ENCODE peak calls at places on chromosome 17, in six cellular contexts. O is AG09309; U is germinal center; J is stimulated activated CD8-positive, alpha-beta memory T cell treated with anti-CD3 and anti-CD28 coated beads, Interleukin-7, amount 100 ng/mL, for 1 hour; E is EH; V is activated CD8-positive, alpha-beta memory T cell treated with anti-CD3 and anti-CD28 coated beads for 4 hours. Y is an unnamed sample.

GRCh38 chr17:9016941-9017552 is 4.3 kb upstream of the NTN1 start:
- DNase-seq in U (no peak), J (no peak), O (no peak), E (no peak), V (no peak), Y (no peak)

GRCh38 chr17:54426287-54426886 is 474.3 kb upstream of the TOM1L1 start:
- DNase-seq in J (no peak), O (no peak), V (no peak), U (no peak), E (no peak), Y (no peak)

GRCh38 chr17:55768946-55769624 is 18.2 kb downstream of the PCTP start:
- DNase-seq in J (no peak), U (no peak), O (no peak), V (no peak), E (peak), Y (no peak)

GRCh38 chr17:38559025-38559879 is 46.5 kb downstream of the SRCIN1 start:
- DNase-seq in O (no peak), J (peak), E (no peak), U (peak), V (peak), Y (peak)

GRCh38 chr17:31564883-31565297 is 173.4 kb downstream of the RAB11FIP4 start:
- DNase-seq in E (peak), J (no peak), O (no peak), V (no peak), U (no peak), Y (peak)

GRCh38 chr17:15945493-15946209 is 721 bp downstream of the ADORA2B start:
- DNase-seq in V (peak), J (no peak), O (no peak), E (peak), U (no peak), Y (no peak)

GRCh38 chr17:50858486-50859225 is 7.5 kb downstream of the TOB1 start:
- DNase-seq in E (no peak), O (no peak), U (no peak), V (no peak), J (no peak), Y (no peak)

GRCh38 chr17:57915980-57916757 is 39.0 kb downstream of the CUEDC1 start:
- DNase-seq in J (no peak), V (no peak), O (no peak), U (no peak), E (no peak), Y (no peak)

GRCh38 chr17:80837711-80838110 is 153.9 kb upstream of the CHMP6 start:
- DNase-seq in J (no peak), U (no peak), O (no peak), V (no peak), E (no peak), Y (no peak)

GRCh38 chr17:59618894-59619312 is 792 bp upstream of the CLTC start:
- DNase-seq in O (no peak), J (no peak), E (no peak), U (no peak), V (no peak), Y (no peak)

GRCh38 chr17:29565643-29566472 is 979 bp downstream of the ABHD15 start:
- DNase-seq in O (no peak), V (no peak), U (peak), E (no peak), J (no peak), Y (peak)

GRCh38 chr17:44757918-44758413 is 822 bp upstream of the ADAM11 start:
- DNase-seq in J (no peak), U (no peak), E (no peak), V (no peak), O (no peak), Y (no peak)